ENCODE peak calls at places on chromosome 5, in six cellular contexts. F is WTC11, N is GM23338, J is GM13976, L is uterus, W is body of pancreas. G is an unnamed sample.

GRCh38 chr5:141517902-141518610 is 29.2 kb downstream of the PCDHGC5 start:
- DNase-seq in F (no peak), N (no peak), J (no peak), L (no peak), W (no peak), G (no peak)

GRCh38 chr5:66769839-66770617 is 173.8 kb downstream of the MAST4 start:
- DNase-seq in F (peak), N (peak), J (no peak), L (peak), W (no peak), G (no peak)

GRCh38 chr5:10633271-10634049 is 69.6 kb downstream of the ANKRD33B start:
- DNase-seq in F (no peak), N (no peak), J (no peak), L (no peak), W (no peak), G (no peak)

GRCh38 chr5:146667633-146668032 is 151.6 kb upstream of the GPR151 start:
- DNase-seq in F (no peak), N (no peak), J (no peak), L (no peak), W (no peak), G (peak)

GRCh38 chr5:94508421-94509148 is 109.8 kb downstream of the KIAA0825 start:
- DNase-seq in F (no peak), N (no peak), J (no peak), L (no peak), W (no peak), G (no peak)

GRCh38 chr5:150660108-150660831 is 781 bp upstream of the MYOZ3 start:
- DNase-seq in F (no peak), N (no peak), J (no peak), L (no peak), W (no peak), G (no peak)

GRCh38 chr5:141001466-141001853 is 35.2 kb downstream of the PCDHAC2 start:
- DNase-seq in F (peak), N (peak), J (no peak), L (peak), W (no peak), G (no peak)

GRCh38 chr5:96256795-96257470 is 176.1 kb downstream of the PCSK1 start:
- DNase-seq in F (no peak), N (peak), J (no peak), L (peak), W (no peak), G (peak)

GRCh38 chr5:35136386-35136785 is 88.6 kb upstream of the AGXT2 start:
- DNase-seq in F (no peak), N (no peak), J (no peak), L (no peak), W (no peak), G (peak)

GRCh38 chr5:125017796-125018195 is 271.4 kb upstream of the ZNF608 start:
- DNase-seq in F (no peak), N (no peak), J (no peak), L (no peak), W (no peak), G (no peak)

GRCh38 chr5:36279054-36279698 is 22.5 kb downstream of the RANBP3L start:
- DNase-seq in F (no peak), N (no peak), J (no peak), L (no peak), W (no peak), G (peak)

GRCh38 chr5:44887722-44888121 is 79.0 kb downstream of the MRPS30 start:
- DNase-seq in F (no peak), N (no peak), J (no peak), L (no peak), W (no peak), G (no peak)

GRCh38 chr5:174719211-174719610 is 5.2 kb upstream of the MSX2 start:
- DNase-seq in F (no peak), N (peak), J (no peak), L (no peak), W (no peak), G (no peak)

GRCh38 chr5:151480859-151481258 is 33.5 kb downstream of the SLC36A1 start:
- DNase-seq in F (no peak), N (peak), J (no peak), L (no peak), W (no peak), G (peak)

GRCh38 chr5:35252963-35253362 is 22.7 kb upstream of the PRLR start:
- DNase-seq in F (no peak), N (no peak), J (no peak), L (no peak), W (no peak), G (no peak)

GRCh38 chr5:52491829-52492217 is 295.9 kb upstream of the ITGA1 start:
- DNase-seq in F (no peak), N (no peak), J (no peak), L (no peak), W (no peak), G (no peak)

GRCh38 chr5:180129291-180130190 is 58.0 kb upstream of the RNF130 start:
- DNase-seq in F (no peak), N (no peak), J (no peak), L (no peak), W (no peak), G (no peak)

GRCh38 chr5:68423154-68423811 is 207.7 kb downstream of the PIK3R1 start:
- DNase-seq in F (no peak), N (no peak), J (no peak), L (no peak), W (no peak), G (no peak)

GRCh38 chr5:133698646-133699526 is 86.5 kb upstream of the FSTL4 start:
- DNase-seq in F (no peak), N (no peak), J (peak), L (no peak), W (no peak), G (no peak)

GRCh38 chr5:173454764-173455598 is 126.8 kb upstream of the STC2 start:
- DNase-seq in F (no peak), N (no peak), J (no peak), L (peak), W (no peak), G (peak)

GRCh38 chr5:66144799-66145390 is 795 bp downstream of the SREK1 start:
- DNase-seq in F (no peak), N (no peak), J (peak), L (no peak), W (no peak), G (no peak)